ENCODE peak calls at places on chromosome 20, in five cellular contexts. F is A549, I is brain microvascular endothelial cell, P is fibroblast of lung, O is lower lobe of right lung. J is an unnamed sample.

GRCh38 chr20:47244451-47244850 is 112.0 kb downstream of the ZMYND8 start:
- DNase-seq in F (no peak), I (no peak), P (no peak), O (no peak), J (no peak)

GRCh38 chr20:17648782-17649730 is 33.0 kb downstream of the RRBP1 start:
- DNase-seq in F (peak), I (no peak), P (no peak), O (peak), J (no peak)

GRCh38 chr20:51512645-51513044 is 29.9 kb downstream of the NFATC2 start:
- DNase-seq in F (no peak), I (no peak), P (no peak), O (no peak), J (no peak)

GRCh38 chr20:37922016-37922415 is 19.1 kb downstream of the VSTM2L start:
- DNase-seq in F (no peak), I (no peak), P (no peak), O (no peak), J (no peak)

GRCh38 chr20:34956041-34956458 is 382 bp downstream of the MYH7B start:
- DNase-seq in F (no peak), I (no peak), P (no peak), O (no peak), J (no peak)

GRCh38 chr20:6857929-6858328 is 90.4 kb downstream of the BMP2 start:
- DNase-seq in F (no peak), I (no peak), P (no peak), O (no peak), J (no peak)

GRCh38 chr20:50455656-50456451 is 54.3 kb upstream of the PTPN1 start:
- DNase-seq in F (no peak), I (no peak), P (no peak), O (peak), J (no peak)

GRCh38 chr20:43323592-43323991 is 133.9 kb upstream of the PTPRT start:
- DNase-seq in F (no peak), I (no peak), P (no peak), O (no peak), J (no peak)

GRCh38 chr20:49868538-49868937 is 46.8 kb downstream of the SPATA2 start:
- DNase-seq in F (no peak), I (no peak), P (no peak), O (no peak), J (no peak)

GRCh38 chr20:39800548-39800947 is 838.4 kb downstream of the DHX35 start:
- DNase-seq in F (peak), I (peak), P (peak), O (no peak), J (no peak)

GRCh38 chr20:34582221-34582620 is 23.7 kb downstream of the MAP1LC3A start:
- DNase-seq in F (no peak), I (no peak), P (no peak), O (no peak), J (no peak)

GRCh38 chr20:52031206-52031573 is 160.4 kb downstream of the ZFP64 start:
- DNase-seq in F (no peak), I (no peak), P (peak), O (no peak), J (no peak)

GRCh38 chr20:36465109-36466080 is 75.9 kb upstream of the MYL9 start:
- DNase-seq in F (peak), I (peak), P (peak), O (no peak), J (peak)

GRCh38 chr20:50550531-50550930 is 40.3 kb downstream of the PTPN1 start:
- DNase-seq in F (no peak), I (no peak), P (no peak), O (no peak), J (no peak)

GRCh38 chr20:17507032-17507431 is 24.1 kb downstream of the BFSP1 start:
- DNase-seq in F (no peak), I (no peak), P (no peak), O (no peak), J (no peak)

GRCh38 chr20:17674722-17675518 is 7.1 kb downstream of the RRBP1 start:
- DNase-seq in F (no peak), I (no peak), P (peak), O (no peak), J (no peak)

GRCh38 chr20:34713194-34713943 is 9.2 kb downstream of the TP53INP2 start:
- DNase-seq in F (peak), I (peak), P (peak), O (no peak), J (peak)

GRCh38 chr20:17990278-17990972 is 21.6 kb downstream of the MGME1 start:
- DNase-seq in F (no peak), I (no peak), P (peak), O (no peak), J (no peak)

GRCh38 chr20:33046412-33046811 is 7.3 kb upstream of the BPIFB3 start:
- DNase-seq in F (no peak), I (no peak), P (no peak), O (no peak), J (no peak)

GRCh38 chr20:35854697-35855434 is 83.1 kb downstream of the PHF20 start:
- DNase-seq in F (peak), I (peak), P (no peak), O (no peak), J (no peak)

GRCh38 chr20:58235010-58235409 is 6.6 kb upstream of the ANKRD60 start:
- DNase-seq in F (no peak), I (no peak), P (no peak), O (no peak), J (no peak)

GRCh38 chr20:17023036-17023435 is 203.8 kb upstream of the PCSK2 start:
- DNase-seq in F (no peak), I (no peak), P (no peak), O (no peak), J (no peak)

GRCh38 chr20:50982372-50982771 is 23.8 kb downstream of the MOCS3 start:
- DNase-seq in F (peak), I (peak), P (peak), O (peak), J (peak)

GRCh38 chr20:52031574-52032303 is 159.8 kb downstream of the ZFP64 start:
- DNase-seq in F (peak), I (peak), P (peak), O (no peak), J (peak)

GRCh38 chr20:37202267-37202943 is 23.1 kb upstream of the MROH8 start:
- DNase-seq in F (peak), I (peak), P (peak), O (no peak), J (peak)

GRCh38 chr20:46751856-46752255 is 42.4 kb downstream of the SLC2A10 start:
- DNase-seq in F (peak), I (no peak), P (peak), O (no peak), J (no peak)

GRCh38 chr20:6583134-6583738 is 184.2 kb upstream of the BMP2 start:
- DNase-seq in F (peak), I (peak), P (peak), O (peak), J (no peak)

GRCh38 chr20:39676857-39677351 is 714.8 kb downstream of the DHX35 start:
- DNase-seq in F (peak), I (no peak), P (no peak), O (no peak), J (no peak)

GRCh38 chr20:36313936-36314335 is 7.8 kb downstream of the DLGAP4 start:
- DNase-seq in F (no peak), I (no peak), P (no peak), O (no peak), J (no peak)

GRCh38 chr20:50281831-50282591 is 91.4 kb downstream of the CEBPB start:
- DNase-seq in F (peak), I (no peak), P (no peak), O (no peak), J (no peak)

GRCh38 chr20:58065508-58066361 is 162.7 kb downstream of the ANKRD60 start:
- DNase-seq in F (no peak), I (no peak), P (no peak), O (no peak), J (no peak)

GRCh38 chr20:13430346-13431002 is 208.3 kb downstream of the TASP1 start:
- DNase-seq in F (peak), I (no peak), P (no peak), O (no peak), J (no peak)

GRCh38 chr20:34564810-34565209 is 6.3 kb downstream of the MAP1LC3A start:
- DNase-seq in F (no peak), I (no peak), P (no peak), O (no peak), J (no peak)

GRCh38 chr20:44552950-44553908 is 29.1 kb upstream of the PKIG start:
- DNase-seq in F (peak), I (peak), P (peak), O (no peak), J (peak)

DNA sequence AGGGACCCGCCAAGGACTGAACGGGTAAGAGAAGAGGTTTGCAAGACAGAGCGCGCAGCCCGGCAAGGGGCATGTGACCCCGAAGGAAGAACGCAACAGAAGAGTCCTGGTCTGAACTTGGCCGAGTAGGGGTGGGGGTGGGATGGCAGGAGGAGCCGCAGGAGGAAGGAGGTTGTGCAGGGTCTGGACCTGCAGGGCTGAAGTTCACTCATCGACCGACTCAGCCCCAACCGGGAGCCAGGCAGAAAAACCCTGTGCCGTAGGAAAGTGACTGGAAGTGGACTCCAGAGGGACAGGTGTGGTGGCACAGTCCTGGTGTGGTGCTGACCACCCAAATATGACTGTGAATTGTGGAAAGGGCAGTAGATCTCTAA is 15.2 kb downstream of the ADISSP start:
- DNase-seq in F (no peak), I (no peak), P (no peak), O (no peak), J (no peak)
- H3K4me3 ChIP-seq in F (no peak), I (peak), P (no peak), O (peak), J (no peak)

GRCh38 chr20:41540916-41541315 is 77.3 kb downstream of the CHD6 start:
- DNase-seq in F (no peak), I (no peak), P (no peak), O (no peak), J (peak)

GRCh38 chr20:41544472-41544871 is 73.7 kb downstream of the CHD6 start:
- DNase-seq in F (no peak), I (no peak), P (no peak), O (no peak), J (no peak)

GRCh38 chr20:41538810-41539596 is 79.2 kb downstream of the CHD6 start:
- DNase-seq in F (no peak), I (no peak), P (no peak), O (no peak), J (no peak)

GRCh38 chr20:41537865-41538264 is 80.3 kb downstream of the CHD6 start:
- DNase-seq in F (no peak), I (no peak), P (no peak), O (no peak), J (no peak)

DNA sequence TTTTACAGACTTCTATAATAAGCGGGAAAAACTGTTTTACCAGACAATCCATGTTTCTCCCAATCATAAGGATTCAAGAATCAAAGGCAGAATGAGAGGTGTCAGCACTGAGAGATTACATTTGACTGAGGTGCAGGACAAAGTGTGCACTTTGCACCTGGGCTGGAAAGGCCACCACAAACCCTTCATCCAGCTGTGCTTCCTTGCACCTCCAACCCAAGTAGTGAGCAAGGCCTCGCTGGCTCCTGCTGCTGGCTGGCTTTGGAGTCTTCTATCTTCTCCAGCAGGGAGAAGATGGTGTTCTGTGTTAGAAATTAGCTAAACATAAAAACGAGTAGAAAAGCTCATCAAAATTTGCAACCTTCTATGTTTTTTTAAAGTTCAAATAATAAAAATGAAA is 77.7 kb downstream of the CHD6 start:
- DNase-seq in F (no peak), I (no peak), P (no peak), O (no peak), J (no peak)
- TF ChIP-seq CTCF in F (no peak), I (no peak), P (no peak), O (no peak), J (no peak)

GRCh38 chr20:19257865-19258264 is 45.4 kb downstream of the SLC24A3 start:
- DNase-seq in F (no peak), I (no peak), P (no peak), O (no peak), J (no peak)

GRCh38 chr20:19264191-19264590 is 51.7 kb downstream of the SLC24A3 start:
- DNase-seq in F (no peak), I (no peak), P (no peak), O (no peak), J (no peak)

GRCh38 chr20:19257201-19257600 is 44.8 kb downstream of the SLC24A3 start:
- DNase-seq in F (no peak), I (no peak), P (no peak), O (no peak), J (no peak)

GRCh38 chr20:19259182-19259591 is 46.7 kb downstream of the SLC24A3 start:
- DNase-seq in F (no peak), I (no peak), P (no peak), O (no peak), J (no peak)

DNA sequence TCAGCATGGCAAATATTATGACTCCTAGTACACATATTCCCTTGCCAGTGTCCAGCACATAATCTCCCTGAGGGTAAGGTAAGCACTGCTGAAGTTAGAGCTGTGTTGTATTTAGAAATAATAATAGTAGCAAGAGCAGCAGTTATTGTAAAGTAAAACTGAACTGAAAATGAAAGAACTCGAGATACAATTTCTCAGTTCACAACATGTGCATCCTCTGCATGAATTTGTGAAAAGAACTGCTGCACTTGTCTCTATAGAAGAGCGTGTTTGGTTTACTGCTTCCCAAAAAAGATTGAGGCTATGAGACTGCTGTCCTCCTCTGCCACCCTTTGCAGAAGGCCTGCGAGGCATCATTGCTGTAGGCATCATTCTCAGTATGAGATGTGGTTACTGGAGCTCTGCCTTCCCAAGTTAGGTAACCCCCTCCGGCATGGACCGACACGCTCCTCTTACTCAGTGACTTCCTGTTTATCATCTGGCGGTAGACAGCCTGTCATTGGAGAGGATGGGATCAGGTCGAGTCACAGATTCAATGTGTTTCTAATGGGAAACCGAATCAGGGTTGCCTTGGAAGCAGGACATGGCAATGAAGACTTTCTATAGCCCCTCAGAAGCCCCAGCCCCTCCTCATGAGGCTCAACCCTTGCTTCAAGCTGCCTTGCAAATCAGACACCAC is 48.1 kb downstream of the SLC24A3 start:
- DNase-seq in F (no peak), I (peak), P (no peak), O (no peak), J (peak)
- H3K4me3 ChIP-seq in F (no peak), I (no peak), P (no peak), O (no peak), J (no peak)

GRCh38 chr20:57061058-57061900 is 205.2 kb downstream of the BMP7 start:
- DNase-seq in F (peak), I (peak), P (no peak), O (no peak), J (no peak)
- TF ChIP-seq CTCF in F (peak), I (peak), P (no peak), O (no peak), J (peak)

GRCh38 chr20:63829598-63829942 is 1.5 kb downstream of the ZBTB46 start:
- DNase-seq in F (no peak), I (no peak), P (peak), O (no peak), J (no peak)

GRCh38 chr20:63828545-63828944 is 2.5 kb downstream of the ZBTB46 start:
- DNase-seq in F (no peak), I (no peak), P (no peak), O (no peak), J (no peak)

GRCh38 chr20:63828951-63829350 is 2.1 kb downstream of the ZBTB46 start:
- DNase-seq in F (no peak), I (no peak), P (no peak), O (no peak), J (no peak)

GRCh38 chr20:63830821-63831593 is at the start of gene ZBTB46:
- DNase-seq in F (no peak), I (no peak), P (peak), O (peak), J (no peak)

GRCh38 chr20:63829943-63830820 is 882 bp downstream of the ZBTB46 start:
- DNase-seq in F (no peak), I (peak), P (peak), O (no peak), J (no peak)
- H3K4me3 ChIP-seq in F (peak), I (peak), P (peak), O (peak), J (peak)

DNA sequence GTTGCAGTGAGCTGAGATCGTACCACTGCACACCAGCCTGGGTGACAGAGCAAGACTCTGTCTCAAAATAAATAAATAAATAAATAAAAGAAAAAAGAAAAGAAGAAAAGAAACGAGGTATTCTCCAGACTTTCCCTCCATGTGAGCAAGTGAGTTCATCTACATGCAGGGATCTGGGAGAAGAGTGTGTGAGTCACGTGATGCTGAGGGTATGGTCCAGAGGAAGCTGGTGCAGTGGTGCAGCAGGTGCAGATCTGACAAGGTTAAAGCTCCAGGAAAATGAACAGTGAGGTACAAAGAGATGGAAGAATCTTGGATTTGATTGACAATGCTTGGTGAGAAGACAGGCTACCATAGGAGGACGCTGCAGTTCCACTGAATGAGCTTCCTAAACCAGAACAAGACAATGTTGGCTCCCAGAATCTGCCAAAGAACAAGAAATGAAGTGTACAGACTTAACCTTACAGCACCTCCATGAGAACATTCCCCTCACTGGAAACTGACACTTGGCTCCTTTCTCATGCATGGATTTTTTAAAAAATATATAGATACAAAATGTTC is 79.5 kb upstream of the BTBD3 start:
- DNase-seq in F (no peak), I (no peak), P (no peak), O (no peak), J (no peak)
- TF ChIP-seq CTCF in F (no peak), I (no peak), P (no peak), O (no peak), J (no peak)

GRCh38 chr20:10739134-10739533 is 65.3 kb upstream of the JAG1 start:
- DNase-seq in F (no peak), I (no peak), P (no peak), O (no peak), J (no peak)

GRCh38 chr20:10735195-10735949 is 61.6 kb upstream of the JAG1 start:
- DNase-seq in F (no peak), I (no peak), P (peak), O (no peak), J (no peak)

GRCh38 chr20:10741060-10741459 is 67.3 kb upstream of the JAG1 start:
- DNase-seq in F (no peak), I (no peak), P (peak), O (no peak), J (no peak)

GRCh38 chr20:10739575-10739974 is 65.8 kb upstream of the JAG1 start:
- DNase-seq in F (no peak), I (no peak), P (peak), O (no peak), J (no peak)
- H3K4me3 ChIP-seq in F (no peak), I (peak), P (peak), O (peak), J (no peak)

GRCh38 chr20:62141043-62141396 is 2.2 kb downstream of the PSMA7 start:
- DNase-seq in F (no peak), I (no peak), P (no peak), O (no peak), J (no peak)

GRCh38 chr20:62143118-62143975 is at the start of the genes PSMA7 and SS18L1:
- DNase-seq in F (peak), I (peak), P (peak), O (peak), J (no peak)

GRCh38 chr20:62142252-62143117 is 709 bp downstream of the PSMA7 start:
- DNase-seq in F (no peak), I (no peak), P (no peak), O (no peak), J (no peak)

GRCh38 chr20:62139636-62140035 is 3.6 kb downstream of the PSMA7 start:
- DNase-seq in F (no peak), I (no peak), P (no peak), O (no peak), J (no peak)

GRCh38 chr20:62141397-62142251 is 1.6 kb downstream of the PSMA7 start:
- DNase-seq in F (peak), I (no peak), P (peak), O (no peak), J (no peak)
- TF ChIP-seq CTCF in F (peak), I (peak), P (peak), O (peak), J (peak)

GRCh38 chr20:53925651-53926401 is 144.6 kb downstream of the BCAS1 start:
- DNase-seq in F (no peak), I (no peak), P (no peak), O (no peak), J (no peak)
- H3K4me3 ChIP-seq in F (no peak), I (no peak), P (no peak), O (no peak), J (no peak)